ENCODE peak calls at places on chromosome 17, in eight cellular contexts. H is suprapubic skin, X is lung, G is AG10803, F is fibroblast of the aortic adventitia, I is K562, C is prostate gland, S is heart left ventricle. Z is an unnamed sample.
A peak's percentile ranks its signal among the peaks of the same experiment; 100 is the strongest.

GRCh38 chr17:77741109-77741508 is 217.4 kb upstream of the TNRC6C start:
- DNase-seq in H (peak; percentile 28), X (no peak), G (no peak), F (no peak), I (peak; percentile 66), C (no peak), S (no peak), Z (no peak)

GRCh38 chr17:76816590-76817135 is 51.5 kb upstream of the MGAT5B start:
- DNase-seq in H (no peak), X (no peak), G (peak; percentile 45), F (peak; percentile 53), I (peak; percentile 72), C (peak; percentile 10), S (no peak), Z (peak; percentile 4)

GRCh38 chr17:146983-147761 is 9.8 kb downstream of the SCGB1C2 start:
- DNase-seq in H (peak; percentile 56), X (no peak), G (no peak), F (no peak), I (no peak), C (no peak), S (peak; percentile 65), Z (no peak)

GRCh38 chr17:49932131-49932723 is 36.8 kb upstream of the DLX4 start:
- DNase-seq in H (no peak), X (no peak), G (no peak), F (no peak), I (no peak), C (no peak), S (no peak), Z (no peak)

GRCh38 chr17:70332811-70333210 is 163.5 kb downstream of the KCNJ2 start:
- DNase-seq in H (no peak), X (no peak), G (no peak), F (no peak), I (no peak), C (no peak), S (no peak), Z (no peak)

GRCh38 chr17:44069974-44070454 is 521 bp upstream of the G6PC3 start:
- DNase-seq in H (no peak), X (no peak), G (peak; percentile 42), F (peak; percentile 11), I (no peak), C (no peak), S (peak; percentile 28), Z (no peak)

GRCh38 chr17:1108810-1109605 is 70.8 kb downstream of the ABR start:
- DNase-seq in H (no peak), X (no peak), G (peak; percentile 63), F (peak; percentile 49), I (no peak), C (no peak), S (peak; percentile 88), Z (no peak)

GRCh38 chr17:4147751-4148310 is 4.8 kb downstream of the CYB5D2 start:
- DNase-seq in H (no peak), X (no peak), G (peak; percentile 54), F (no peak), I (no peak), C (no peak), S (no peak), Z (no peak)

GRCh38 chr17:40097931-40098845 is 2.2 kb downstream of the NR1D1 start:
- DNase-seq in H (peak; percentile 90), X (peak; percentile 72), G (peak; percentile 75), F (peak; percentile 58), I (peak; percentile 47), C (peak; percentile 54), S (peak; percentile 74), Z (no peak)

GRCh38 chr17:27355419-27355818 is 61.5 kb downstream of the WSB1 start:
- DNase-seq in H (no peak), X (no peak), G (no peak), F (no peak), I (no peak), C (no peak), S (no peak), Z (no peak)

GRCh38 chr17:27354491-27355081 is 60.7 kb downstream of the WSB1 start:
- DNase-seq in H (no peak), X (no peak), G (peak; percentile 23), F (no peak), I (no peak), C (no peak), S (no peak), Z (no peak)

GRCh38 chr17:27352481-27353460 is 58.9 kb downstream of the WSB1 start:
- DNase-seq in H (no peak), X (no peak), G (no peak), F (peak; percentile 66), I (no peak), C (no peak), S (no peak), Z (no peak)

GRCh38 chr17:27353469-27354050 is 59.6 kb downstream of the WSB1 start:
- DNase-seq in H (peak; percentile 95), X (peak; percentile 93), G (peak; percentile 92), F (peak; percentile 92), I (peak; percentile 97), C (peak; percentile 83), S (peak; percentile 97), Z (peak; percentile 84)

DNA sequence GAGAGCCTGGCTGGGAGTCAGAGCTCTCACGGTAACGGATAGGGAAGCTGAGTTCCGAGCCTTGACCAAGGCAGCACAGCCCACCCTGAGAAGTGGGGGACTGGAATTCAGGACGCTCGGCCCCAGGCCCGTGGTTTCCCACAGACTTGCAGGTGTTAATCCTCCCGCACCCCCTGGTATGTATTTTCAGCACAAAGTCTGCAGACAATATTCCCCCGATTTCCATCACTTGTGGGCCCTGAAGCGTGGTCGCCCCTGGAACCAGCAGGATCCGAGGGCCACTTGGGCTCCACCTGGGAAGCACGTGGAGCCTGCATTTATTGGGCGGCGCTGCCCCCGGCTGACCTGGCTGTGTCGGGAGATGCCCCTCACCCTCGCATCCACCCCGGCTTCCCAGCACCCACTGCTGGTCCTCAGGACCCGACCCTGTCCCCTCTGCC is 60.2 kb downstream of the WSB1 start:
- DNase-seq in H (no peak), X (no peak), G (no peak), F (no peak), I (peak; percentile 39), C (no peak), S (no peak), Z (no peak)
- TF ChIP-seq CTCF in H (no peak), X (no peak), G (no peak), F (no peak), I (no peak), C (no peak), S (peak; percentile 1), Z (no peak)

GRCh38 chr17:38561416-38562214 is 44.1 kb downstream of the SRCIN1 start:
- DNase-seq in H (no peak), X (no peak), G (no peak), F (no peak), I (no peak), C (no peak), S (no peak), Z (no peak)
- TF ChIP-seq CTCF in H (no peak), X (no peak), G (no peak), F (no peak), I (no peak), C (no peak), S (no peak), Z (no peak)

DNA sequence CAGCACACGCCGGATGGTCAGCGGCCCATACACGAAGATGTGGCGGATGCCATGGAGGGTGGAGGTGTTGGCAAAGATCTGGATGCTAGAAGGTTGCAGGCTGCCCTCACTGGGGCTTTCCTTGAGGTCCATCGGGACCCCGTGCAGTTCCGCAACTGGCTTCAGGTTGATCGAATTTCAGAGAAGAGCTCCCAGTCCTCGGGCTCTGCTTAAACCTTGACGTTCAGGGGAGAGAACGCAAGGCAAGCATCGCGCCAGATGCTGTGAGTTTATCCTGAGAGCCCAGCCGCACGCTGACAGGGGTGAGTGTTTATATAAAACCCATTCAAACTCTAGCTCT is 98.7 kb upstream of the CCL2 start:
- DNase-seq in H (no peak), X (no peak), G (no peak), F (no peak), I (no peak), C (no peak), S (no peak), Z (no peak)
- TF ChIP-seq CTCF in H (no peak), X (no peak), G (no peak), F (no peak), I (no peak), C (no peak), S (no peak), Z (no peak)

GRCh38 chr17:33369876-33370275 is 76.8 kb upstream of the ASIC2 start:
- DNase-seq in H (no peak), X (no peak), G (no peak), F (no peak), I (no peak), C (no peak), S (no peak), Z (no peak)

GRCh38 chr17:33369149-33369548 is 76.1 kb upstream of the ASIC2 start:
- DNase-seq in H (no peak), X (no peak), G (no peak), F (no peak), I (no peak), C (no peak), S (no peak), Z (no peak)

GRCh38 chr17:33373209-33373608 is 80.1 kb upstream of the ASIC2 start:
- DNase-seq in H (no peak), X (no peak), G (no peak), F (no peak), I (no peak), C (no peak), S (no peak), Z (no peak)

GRCh38 chr17:33371377-33371776 is 78.3 kb upstream of the ASIC2 start:
- DNase-seq in H (no peak), X (no peak), G (no peak), F (no peak), I (no peak), C (no peak), S (no peak), Z (no peak)

DNA sequence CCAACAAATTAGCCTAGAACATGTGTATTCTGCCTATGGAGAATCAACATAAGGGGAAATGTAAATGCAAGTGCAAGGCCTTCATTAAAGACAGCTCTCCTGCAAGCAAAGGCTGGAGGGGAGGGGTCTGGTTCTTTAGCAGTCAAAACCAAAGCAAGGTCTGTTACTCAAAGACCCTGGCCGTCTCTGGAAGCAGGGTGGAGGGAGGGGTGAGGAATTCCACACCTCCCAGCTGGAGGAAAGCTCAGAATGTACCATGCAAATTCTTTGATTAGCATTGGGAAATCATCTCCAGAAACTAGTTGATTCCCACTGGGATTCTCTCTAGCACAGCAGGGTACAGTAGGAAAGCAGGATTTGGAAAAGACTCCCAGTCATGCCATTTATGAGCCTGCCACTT is 77.3 kb upstream of the ASIC2 start:
- DNase-seq in H (no peak), X (no peak), G (no peak), F (no peak), I (no peak), C (no peak), S (no peak), Z (no peak)
- TF ChIP-seq CTCF in H (no peak), X (no peak), G (no peak), F (no peak), I (no peak), C (no peak), S (no peak), Z (no peak)